ENCODE peak calls at places on chromosomes 12 and 14, in five cellular contexts. M, J, K, F and A are unnamed samples.

GRCh38 chr12:64890873-64891468 is 66.5 kb downstream of the TBC1D30 start:
- DNase-seq in M (no peak), J (no peak), K (peak), F (no peak), A (peak)

GRCh38 chr12:10235761-10236631 is 23.3 kb downstream of the GABARAPL1 start:
- DNase-seq in M (no peak), J (no peak), K (peak), F (no peak), A (peak)

GRCh38 chr14:80663541-80663940 is 278.0 kb downstream of the CEP128 start:
- DNase-seq in M (no peak), J (no peak), K (no peak), F (no peak), A (no peak)

GRCh38 chr12:106084048-106084671 is 54.6 kb downstream of the NUAK1 start:
- DNase-seq in M (peak), J (no peak), K (peak), F (no peak), A (no peak)

GRCh38 chr12:84822541-84822940 is 90.1 kb downstream of the SLC6A15 start:
- DNase-seq in M (no peak), J (no peak), K (no peak), F (no peak), A (no peak)

GRCh38 chr12:95674088-95674595 is 116.4 kb downstream of the NTN4 start:
- DNase-seq in M (no peak), J (no peak), K (no peak), F (no peak), A (no peak)

GRCh38 chr14:68554231-68554630 is 238.6 kb downstream of the ZFP36L1 start:
- DNase-seq in M (no peak), J (no peak), K (peak), F (no peak), A (no peak)

GRCh38 chr12:22529281-22530060 is 14.9 kb downstream of the C2CD5 start:
- DNase-seq in M (no peak), J (no peak), K (peak), F (no peak), A (no peak)

GRCh38 chr14:26709019-26709418 is 111.2 kb upstream of the NOVA1 start:
- DNase-seq in M (no peak), J (no peak), K (peak), F (no peak), A (no peak)

GRCh38 chr12:132471011-132471857 is 18.7 kb upstream of the FBRSL1 start:
- DNase-seq in M (no peak), J (peak), K (no peak), F (peak), A (no peak)

GRCh38 chr12:92396647-92397258 is 251.1 kb upstream of the BTG1 start:
- DNase-seq in M (no peak), J (no peak), K (no peak), F (no peak), A (no peak)

GRCh38 chr12:5796171-5797091 is 148.6 kb downstream of the ANO2 start:
- DNase-seq in M (peak), J (no peak), K (peak), F (no peak), A (peak)

GRCh38 chr12:30044206-30044605 is 260.5 kb upstream of the TMTC1 start:
- DNase-seq in M (no peak), J (no peak), K (no peak), F (no peak), A (no peak)

GRCh38 chr14:22563987-22564386 is 25.0 kb downstream of the DAD1 start:
- DNase-seq in M (no peak), J (peak), K (no peak), F (no peak), A (no peak)

GRCh38 chr14:70073924-70074566 is 114.7 kb downstream of the SLC8A3 start:
- DNase-seq in M (no peak), J (peak), K (peak), F (peak), A (peak)

GRCh38 chr12:93722757-93723567 is 45.8 kb downstream of the CRADD start:
- DNase-seq in M (no peak), J (no peak), K (no peak), F (no peak), A (no peak)

GRCh38 chr12:80766897-80767296 is 50.2 kb downstream of the MYF5 start:
- DNase-seq in M (no peak), J (no peak), K (no peak), F (no peak), A (no peak)

GRCh38 chr12:81403348-81403747 is 325.5 kb downstream of the ACSS3 start:
- DNase-seq in M (no peak), J (no peak), K (no peak), F (no peak), A (no peak)

GRCh38 chr12:52522346-52523011 is 2.3 kb upstream of the KRT5 start:
- DNase-seq in M (no peak), J (no peak), K (no peak), F (no peak), A (no peak)

DNA sequence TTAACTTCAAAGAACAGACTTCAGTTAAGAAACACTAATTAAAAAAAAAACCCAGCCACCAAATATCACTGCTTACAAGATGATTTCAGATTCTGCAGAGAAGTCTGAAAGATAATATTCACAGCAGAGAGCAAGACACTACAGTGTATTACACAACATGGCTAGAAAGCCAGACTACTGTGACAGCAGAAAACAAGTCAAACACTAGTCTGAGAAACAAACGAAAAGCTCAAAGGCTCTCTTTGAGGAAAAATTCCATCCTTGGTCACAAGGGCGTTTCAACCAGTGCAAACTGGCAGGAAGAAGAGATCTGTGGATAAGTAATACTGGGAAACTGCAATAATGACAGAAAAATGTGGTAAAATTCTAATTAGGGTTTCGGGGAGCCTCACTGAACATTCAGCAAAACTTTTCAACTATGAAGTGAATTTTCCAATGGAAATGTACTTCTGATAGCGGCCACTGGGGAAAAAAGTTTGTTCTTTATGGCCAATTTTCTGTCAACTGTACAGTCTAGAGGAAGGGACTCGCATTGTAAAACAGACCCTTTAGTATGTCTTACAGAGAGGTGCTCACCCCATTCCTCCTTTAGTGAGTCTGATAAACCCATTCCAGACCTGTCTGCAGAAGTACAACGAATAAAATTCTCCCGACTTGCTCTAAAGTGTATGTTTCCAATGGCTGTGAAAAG is 50.4 kb downstream of the ACADS start:
- DNase-seq in M (no peak), J (no peak), K (no peak), F (no peak), A (no peak)
- TF ChIP-seq CTCF in M (peak), J (no peak), K (no peak), F (no peak), A (no peak)

DNA sequence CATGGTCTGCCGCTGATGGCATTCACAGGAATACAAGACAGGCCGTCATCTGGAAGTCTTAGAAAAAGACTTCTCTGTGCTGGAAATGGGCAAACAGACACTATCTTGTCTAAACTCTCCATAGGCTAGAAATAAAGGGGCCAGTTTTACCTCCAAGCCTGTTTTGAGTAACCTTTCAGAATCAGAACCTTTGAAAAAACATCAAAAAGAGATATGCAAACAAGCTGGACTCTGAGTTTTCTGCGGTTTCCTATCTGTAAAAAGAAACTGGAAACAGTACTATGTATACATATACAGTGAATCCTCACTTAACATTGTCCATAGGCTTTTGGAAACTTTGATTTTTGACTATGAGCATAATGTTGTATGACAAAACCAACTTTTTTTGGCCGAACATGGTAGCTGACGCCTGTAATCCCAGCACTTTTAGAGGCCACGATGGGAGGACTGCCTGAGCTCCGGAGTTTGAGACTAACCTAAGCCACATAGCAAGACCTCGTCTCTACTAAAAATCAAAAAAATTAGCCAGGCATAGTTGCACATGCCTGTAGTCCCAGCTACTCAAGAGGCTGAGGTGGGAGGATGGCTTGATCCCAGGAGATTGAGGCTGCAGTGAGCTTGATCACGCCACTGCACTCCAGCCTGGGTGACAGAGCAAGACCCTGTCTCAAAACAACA is 92.9 kb upstream of the MAX start:
- DNase-seq in M (no peak), J (peak), K (no peak), F (no peak), A (peak)
- TF ChIP-seq CTCF in M (no peak), J (no peak), K (no peak), F (no peak), A (no peak)

DNA sequence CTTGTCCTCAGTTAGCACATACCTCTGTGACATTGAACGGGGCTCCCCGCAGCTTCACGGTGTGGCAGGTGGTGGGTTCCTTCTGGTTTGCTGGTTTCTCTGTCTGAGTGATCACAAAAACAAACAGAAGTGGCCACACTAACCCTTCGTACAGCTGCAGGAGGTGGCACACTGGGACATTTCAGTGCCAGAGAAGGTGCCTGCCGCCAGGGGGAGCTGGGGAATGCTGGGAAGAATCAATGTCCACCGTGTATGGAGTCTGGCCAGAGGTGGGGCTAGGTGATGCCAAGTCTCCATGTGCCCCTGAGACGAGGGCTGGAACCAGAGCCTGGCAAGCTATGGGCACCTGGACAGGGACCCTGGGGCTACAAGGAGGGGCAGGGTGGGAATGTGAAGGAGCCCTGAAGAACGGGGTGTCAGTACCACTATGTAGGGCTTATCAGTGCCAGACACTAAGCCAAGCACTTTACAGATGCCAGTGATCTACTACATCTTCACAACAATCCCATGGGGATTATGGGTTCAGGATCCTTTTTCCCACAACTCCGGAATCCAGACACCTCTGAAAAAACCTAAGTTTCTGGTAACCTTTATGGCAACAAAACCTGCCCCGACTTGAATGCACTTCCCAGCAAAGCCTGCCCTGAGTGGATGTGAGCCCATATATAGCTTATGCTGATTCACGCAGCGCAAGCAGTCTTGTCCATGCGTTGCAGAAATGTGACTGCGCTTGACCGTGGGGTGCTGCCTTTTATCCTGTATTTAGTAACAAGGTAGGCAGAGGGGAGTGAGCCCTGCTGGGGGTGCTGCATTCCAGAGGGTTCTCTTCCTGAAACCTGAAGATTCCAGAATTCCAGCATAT is 10.8 kb downstream of the RBM19 start:
- DNase-seq in M (no peak), J (no peak), K (peak), F (no peak), A (no peak)
- TF ChIP-seq CTCF in M (no peak), J (peak), K (peak), F (no peak), A (peak)

DNA sequence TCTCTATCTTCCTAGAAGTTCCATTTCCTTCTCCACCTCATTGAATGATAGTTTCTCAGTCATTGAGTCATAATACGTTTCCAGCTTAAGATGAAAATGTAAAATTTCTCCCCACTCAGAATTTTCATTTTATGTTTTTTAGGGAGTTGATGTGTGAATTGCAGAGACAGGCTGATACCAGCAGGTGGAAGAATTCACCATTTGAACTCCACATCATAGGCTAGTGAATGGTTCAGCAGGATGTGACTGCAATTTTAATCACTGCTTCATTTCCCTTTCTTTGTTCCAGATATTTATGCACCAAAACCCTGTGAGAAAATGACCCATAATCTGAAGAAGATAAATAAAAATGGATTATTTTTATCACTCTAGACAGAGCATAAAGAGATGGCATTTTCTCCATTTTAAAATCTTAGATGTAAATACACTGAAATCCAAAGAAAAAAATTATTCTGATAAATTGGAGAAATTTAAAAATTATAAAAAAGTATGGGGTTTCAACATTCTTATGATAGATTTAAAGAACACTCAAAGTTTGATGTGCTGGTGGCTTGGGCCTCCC is 10.6 kb upstream of the PYGL start:
- DNase-seq in M (no peak), J (no peak), K (peak), F (no peak), A (peak)
- TF ChIP-seq CTCF in M (peak), J (peak), K (peak), F (peak), A (peak)

GRCh38 chr12:111640498-111640897 is 41.4 kb upstream of the ATXN2 start:
- DNase-seq in M (no peak), J (no peak), K (no peak), F (no peak), A (no peak)

GRCh38 chr12:111643428-111643826 is 42.3 kb downstream of the BRAP start:
- DNase-seq in M (no peak), J (no peak), K (no peak), F (no peak), A (no peak)

GRCh38 chr12:111645433-111645832 is 40.3 kb downstream of the BRAP start:
- DNase-seq in M (no peak), J (no peak), K (no peak), F (no peak), A (no peak)

GRCh38 chr12:111638576-111638975 is 39.5 kb upstream of the ATXN2 start:
- DNase-seq in M (no peak), J (no peak), K (no peak), F (no peak), A (no peak)

GRCh38 chr12:111642681-111643427 is 42.9 kb downstream of the BRAP start:
- DNase-seq in M (no peak), J (no peak), K (no peak), F (no peak), A (no peak)
- TF ChIP-seq CTCF in M (no peak), J (no peak), K (no peak), F (no peak), A (no peak)

GRCh38 chr14:77760381-77761204 is at the start of gene SNW1:
- DNase-seq in M (peak), J (no peak), K (peak), F (peak), A (peak)
- TF ChIP-seq CTCF in M (no peak), J (no peak), K (no peak), F (no peak), A (no peak)